ENCODE peak calls at places on chromosome 1, in six cellular contexts. D is activated T-cell treated with anti-CD3 and anti-CD28 coated beads for 1 hour, J is astrocyte of the hippocampus, K is tibial artery, F is HEK293T, C is NCI-H2081. Y is an unnamed sample.

GRCh38 chr1:245645406-245645805 is 490.6 kb downstream of the KIF26B start:
- DNase-seq in D (no peak), J (no peak), K (no peak), F (no peak), C (peak), Y (no peak)

GRCh38 chr1:29290414-29290980 is 54.2 kb downstream of the PTPRU start:
- DNase-seq in D (no peak), J (no peak), K (no peak), F (no peak), C (no peak), Y (no peak)

GRCh38 chr1:60572378-60572777 is 498.8 kb upstream of the C1orf87 start:
- DNase-seq in D (no peak), J (no peak), K (no peak), F (no peak), C (no peak), Y (no peak)

GRCh38 chr1:175877939-175878730 is 134.7 kb upstream of the TNR start:
- DNase-seq in D (no peak), J (peak), K (peak), F (no peak), C (no peak), Y (no peak)

GRCh38 chr1:78607334-78607927 is 12.8 kb upstream of the IFI44L start:
- DNase-seq in D (no peak), J (peak), K (no peak), F (peak), C (no peak), Y (peak)

GRCh38 chr1:38926091-38926490 is 15.5 kb downstream of the RHBDL2 start:
- DNase-seq in D (no peak), J (no peak), K (no peak), F (no peak), C (no peak), Y (no peak)

GRCh38 chr1:16920951-16921350 is 780 bp upstream of the CROCC start:
- DNase-seq in D (no peak), J (no peak), K (no peak), F (no peak), C (no peak), Y (no peak)

GRCh38 chr1:76239470-76239918 is 164.9 kb downstream of the ST6GALNAC3 start:
- DNase-seq in D (no peak), J (no peak), K (no peak), F (no peak), C (peak), Y (no peak)

GRCh38 chr1:12032141-12032710 is 12.9 kb downstream of the MIIP start:
- DNase-seq in D (no peak), J (no peak), K (no peak), F (no peak), C (no peak), Y (no peak)

GRCh38 chr1:19622204-19622603 is 21.9 kb upstream of the NBL1 start:
- DNase-seq in D (no peak), J (peak), K (no peak), F (no peak), C (no peak), Y (no peak)

GRCh38 chr1:203702130-203702577 is 62.8 kb upstream of the LAX1 start:
- DNase-seq in D (peak), J (peak), K (no peak), F (peak), C (peak), Y (peak)

GRCh38 chr1:29504266-29504665 is 267.9 kb downstream of the PTPRU start:
- DNase-seq in D (no peak), J (peak), K (peak), F (no peak), C (no peak), Y (no peak)

GRCh38 chr1:230208619-230209261 is 141.7 kb downstream of the GALNT2 start:
- DNase-seq in D (no peak), J (no peak), K (no peak), F (no peak), C (no peak), Y (no peak)

GRCh38 chr1:40384413-40384762 is 10.9 kb downstream of the SMAP2 start:
- DNase-seq in D (no peak), J (peak), K (no peak), F (no peak), C (peak), Y (no peak)

GRCh38 chr1:32885691-32886011 is 640 bp upstream of the HPCA start:
- DNase-seq in D (no peak), J (no peak), K (no peak), F (no peak), C (no peak), Y (peak)

GRCh38 chr1:21868941-21869454 is 56.9 kb downstream of the LDLRAD2 start:
- DNase-seq in D (no peak), J (no peak), K (no peak), F (no peak), C (no peak), Y (no peak)

GRCh38 chr1:34055828-34056227 is 109.2 kb downstream of the CSMD2 start:
- DNase-seq in D (no peak), J (no peak), K (no peak), F (no peak), C (no peak), Y (no peak)

GRCh38 chr1:44619261-44619900 is 54.9 kb downstream of the TMEM53 start:
- DNase-seq in D (no peak), J (peak), K (no peak), F (no peak), C (peak), Y (no peak)

GRCh38 chr1:2859881-2860430 is 58.5 kb upstream of the TTC34 start:
- DNase-seq in D (no peak), J (no peak), K (no peak), F (no peak), C (no peak), Y (no peak)

GRCh38 chr1:214952648-214953047 is 129.9 kb upstream of the KCNK2 start:
- DNase-seq in D (no peak), J (no peak), K (no peak), F (peak), C (no peak), Y (peak)

GRCh38 chr1:243254233-243254926 is 701 bp downstream of the CEP170 start:
- DNase-seq in D (peak), J (peak), K (peak), F (peak), C (peak), Y (peak)

GRCh38 chr1:32361674-32362473 is 411 bp downstream of the FAM229A start:
- DNase-seq in D (no peak), J (peak), K (peak), F (no peak), C (no peak), Y (no peak)

GRCh38 chr1:187691439-187691838 is 862.7 kb downstream of the PLA2G4A start:
- DNase-seq in D (no peak), J (peak), K (no peak), F (no peak), C (no peak), Y (no peak)

GRCh38 chr1:115133440-115133839 is 44.1 kb upstream of the TSPAN2 start:
- DNase-seq in D (no peak), J (peak), K (no peak), F (no peak), C (no peak), Y (no peak)

GRCh38 chr1:17110555-17110926 is 8.7 kb downstream of the PADI2 start:
- DNase-seq in D (no peak), J (no peak), K (no peak), F (no peak), C (no peak), Y (no peak)

GRCh38 chr1:148353461-148354283 is 129.4 kb downstream of the PPIAL4G start:
- DNase-seq in D (no peak), J (peak), K (no peak), F (peak), C (no peak), Y (no peak)